ENCODE peak calls at places on chromosome 3, in eight cellular contexts. One of them, this sample, is unnamed.

GRCh38 chr3:158447408-158447807 is 123.6 kb upstream of the MLF1 start:
- DNase-seq in WERI-Rb-1: no peak
- DNase-seq in mesothelial cell of epicardium: no peak
- DNase-seq in EH: peak; percentile 13
- DNase-seq in GM13976: no peak
- DNase-seq in T-helper 9 cell: no peak
- DNase-seq in stimulated activated CD8-positive, alpha-beta memory T cell treated with anti-CD3 and anti-CD28 coated beads, Interleukin-15, amount 100 ng/mL, for 24 hours: no peak
- DNase-seq in mucosa of descending colon: no peak
- DNase-seq in this sample: no peak

GRCh38 chr3:138241061-138241460 is 54.0 kb downstream of the ARMC8 start:
- DNase-seq in WERI-Rb-1: no peak
- DNase-seq in EH: peak; percentile 46
- DNase-seq in GM13976: no peak
- DNase-seq in mesothelial cell of epicardium: no peak
- DNase-seq in T-helper 9 cell: no peak
- DNase-seq in mucosa of descending colon: no peak
- DNase-seq in stimulated activated CD8-positive, alpha-beta memory T cell treated with anti-CD3 and anti-CD28 coated beads, Interleukin-15, amount 100 ng/mL, for 24 hours: no peak
- DNase-seq in this sample: no peak

GRCh38 chr3:115783938-115784738 is 160.8 kb downstream of the GAP43 start:
- DNase-seq in GM13976: peak; percentile 92
- DNase-seq in stimulated activated CD8-positive, alpha-beta memory T cell treated with anti-CD3 and anti-CD28 coated beads, Interleukin-15, amount 100 ng/mL, for 24 hours: peak; percentile 76
- DNase-seq in T-helper 9 cell: peak; percentile 85
- DNase-seq in mesothelial cell of epicardium: peak; percentile 82
- DNase-seq in mucosa of descending colon: peak; percentile 93
- DNase-seq in WERI-Rb-1: peak; percentile 97
- DNase-seq in EH: peak; percentile 91
- DNase-seq in this sample: peak; percentile 96

GRCh38 chr3:104132566-104132997 is 1234.1 kb upstream of the ALCAM start:
- DNase-seq in mesothelial cell of epicardium: no peak
- DNase-seq in EH: peak; percentile 16
- DNase-seq in stimulated activated CD8-positive, alpha-beta memory T cell treated with anti-CD3 and anti-CD28 coated beads, Interleukin-15, amount 100 ng/mL, for 24 hours: no peak
- DNase-seq in WERI-Rb-1: no peak
- DNase-seq in mucosa of descending colon: no peak
- DNase-seq in GM13976: no peak
- DNase-seq in T-helper 9 cell: no peak
- DNase-seq in this sample: no peak

GRCh38 chr3:113697192-113698090 is 999 bp upstream of the USF3 start:
- DNase-seq in T-helper 9 cell: no peak
- DNase-seq in EH: peak; percentile 9
- DNase-seq in stimulated activated CD8-positive, alpha-beta memory T cell treated with anti-CD3 and anti-CD28 coated beads, Interleukin-15, amount 100 ng/mL, for 24 hours: no peak
- DNase-seq in mesothelial cell of epicardium: no peak
- DNase-seq in mucosa of descending colon: peak; percentile 52
- DNase-seq in GM13976: peak; percentile 18
- DNase-seq in WERI-Rb-1: no peak
- DNase-seq in this sample: no peak

GRCh38 chr3:119579366-119580147 is at the start of gene ADPRH:
- DNase-seq in mucosa of descending colon: peak; percentile 90
- DNase-seq in GM13976: peak; percentile 87
- DNase-seq in WERI-Rb-1: no peak
- DNase-seq in EH: peak; percentile 65
- DNase-seq in T-helper 9 cell: peak; percentile 27
- DNase-seq in stimulated activated CD8-positive, alpha-beta memory T cell treated with anti-CD3 and anti-CD28 coated beads, Interleukin-15, amount 100 ng/mL, for 24 hours: peak; percentile 27
- DNase-seq in mesothelial cell of epicardium: peak; percentile 57
- DNase-seq in this sample: peak; percentile 95

GRCh38 chr3:54830658-54831057 is 97.2 kb downstream of the LRTM1 start:
- DNase-seq in stimulated activated CD8-positive, alpha-beta memory T cell treated with anti-CD3 and anti-CD28 coated beads, Interleukin-15, amount 100 ng/mL, for 24 hours: no peak
- DNase-seq in mucosa of descending colon: no peak
- DNase-seq in WERI-Rb-1: peak; percentile 47
- DNase-seq in T-helper 9 cell: no peak
- DNase-seq in GM13976: peak; percentile 35
- DNase-seq in EH: peak; percentile 26
- DNase-seq in mesothelial cell of epicardium: no peak
- DNase-seq in this sample: no peak

GRCh38 chr3:11736136-11736833 is 92.6 kb upstream of the VGLL4 start:
- DNase-seq in mucosa of descending colon: no peak
- DNase-seq in WERI-Rb-1: no peak
- DNase-seq in T-helper 9 cell: no peak
- DNase-seq in GM13976: no peak
- DNase-seq in EH: no peak
- DNase-seq in mesothelial cell of epicardium: no peak
- DNase-seq in stimulated activated CD8-positive, alpha-beta memory T cell treated with anti-CD3 and anti-CD28 coated beads, Interleukin-15, amount 100 ng/mL, for 24 hours: no peak
- DNase-seq in this sample: no peak

GRCh38 chr3:97817965-97818364 is 3.8 kb upstream of the CRYBG3 start:
- DNase-seq in stimulated activated CD8-positive, alpha-beta memory T cell treated with anti-CD3 and anti-CD28 coated beads, Interleukin-15, amount 100 ng/mL, for 24 hours: no peak
- DNase-seq in mesothelial cell of epicardium: no peak
- DNase-seq in mucosa of descending colon: no peak
- DNase-seq in GM13976: no peak
- DNase-seq in WERI-Rb-1: peak; percentile 85
- DNase-seq in T-helper 9 cell: no peak
- DNase-seq in EH: no peak
- DNase-seq in this sample: no peak

GRCh38 chr3:129836381-129837056 is 57.0 kb downstream of the TMCC1 start:
- DNase-seq in mesothelial cell of epicardium: no peak
- DNase-seq in GM13976: no peak
- DNase-seq in mucosa of descending colon: no peak
- DNase-seq in WERI-Rb-1: no peak
- DNase-seq in T-helper 9 cell: no peak
- DNase-seq in stimulated activated CD8-positive, alpha-beta memory T cell treated with anti-CD3 and anti-CD28 coated beads, Interleukin-15, amount 100 ng/mL, for 24 hours: no peak
- DNase-seq in EH: peak; percentile 63
- DNase-seq in this sample: no peak

This sample was measured in kidney.